ENCODE peak calls at places on chromosomes 13 and 19, in ten cellular contexts. P, F, U, J, R, Z, B, H, T and Q are unnamed samples.

GRCh38 chr19:8212916-8213315 is 3.7 kb downstream of the CERS4 start:
- DNase-seq in J (no peak), Z (no peak), F (no peak), R (no peak), H (no peak), P (no peak), B (no peak), U (no peak), T (no peak), Q (no peak)

GRCh38 chr13:34833562-34834182 is 108.4 kb upstream of the NBEA start:
- DNase-seq in H (no peak), J (no peak), Z (no peak), P (no peak), T (peak; percentile 68), R (no peak), F (no peak), B (peak; percentile 34), U (peak; percentile 12), Q (no peak)

GRCh38 chr19:18160441-18160791 is 7.5 kb downstream of the PIK3R2 start:
- DNase-seq in B (no peak), H (no peak), P (no peak), R (no peak), F (no peak), Z (no peak), U (no peak), T (no peak), J (no peak), Q (no peak)

GRCh38 chr13:25217023-25217909 is 45.2 kb upstream of the AMER2 start:
- DNase-seq in F (no peak), H (no peak), R (no peak), U (peak; percentile 90), Z (no peak), P (no peak), B (no peak), J (no peak), T (no peak), Q (no peak)

GRCh38 chr13:76708138-76708537 is 178.1 kb downstream of the KCTD12 start:
- DNase-seq in R (no peak), Z (no peak), B (no peak), F (no peak), U (no peak), H (no peak), J (no peak), T (no peak), P (peak; percentile 18), Q (no peak)

GRCh38 chr13:113862766-113863510 is 938 bp downstream of the GAS6 start:
- DNase-seq in P (peak; percentile 68), F (peak; percentile 52), T (peak; percentile 60), B (no peak), Z (peak; percentile 93), U (no peak), R (peak; percentile 76), J (peak; percentile 82), H (peak; percentile 62), Q (no peak)

GRCh38 chr13:50722437-50723125 is 120.9 kb downstream of the DLEU7 start:
- DNase-seq in U (no peak), F (no peak), H (no peak), B (no peak), J (no peak), P (no peak), R (no peak), T (no peak), Z (no peak), Q (no peak)

GRCh38 chr19:13841339-13842293 is 35.3 kb upstream of the NANOS3 start:
- DNase-seq in J (peak; percentile 86), B (no peak), F (no peak), R (peak; percentile 84), T (peak; percentile 32), H (peak; percentile 72), U (no peak), Z (peak; percentile 93), P (no peak), Q (peak; percentile 75)

GRCh38 chr19:29086182-29086581 is 126.8 kb downstream of the UQCRFS1 start:
- DNase-seq in H (no peak), Z (no peak), U (no peak), B (no peak), F (no peak), T (no peak), J (no peak), R (no peak), P (no peak), Q (no peak)

GRCh38 chr13:28408235-28408848 is 86.6 kb downstream of the FLT1 start:
- DNase-seq in F (no peak), H (no peak), U (no peak), Z (no peak), T (no peak), J (no peak), B (no peak), P (peak; percentile 56), R (no peak), Q (no peak)

GRCh38 chr19:48318286-48318987 is 6.9 kb upstream of the EMP3 start:
- DNase-seq in U (no peak), T (no peak), Z (peak; percentile 46), J (no peak), P (no peak), H (no peak), R (no peak), B (no peak), F (no peak), Q (no peak)

GRCh38 chr19:57682226-57682766 is 519 bp downstream of the ZNF551 start:
- DNase-seq in B (no peak), J (no peak), Z (peak; percentile 56), P (no peak), H (no peak), U (no peak), R (no peak), T (no peak), F (no peak), Q (no peak)

GRCh38 chr13:80340643-80341097 is 256 bp downstream of the SPRY2 start:
- DNase-seq in T (no peak), U (peak; percentile 81), P (no peak), B (no peak), H (no peak), Z (no peak), R (no peak), F (no peak), J (peak; percentile 70), Q (peak; percentile 59)

GRCh38 chr13:90362718-90363117 is 984.8 kb upstream of the MIR17HG start:
- DNase-seq in R (no peak), P (no peak), J (no peak), B (no peak), F (no peak), H (no peak), T (no peak), Z (no peak), U (no peak), Q (no peak)
- TF ChIP-seq CTCF in R (no peak), P (no peak), J (no peak), B (no peak), F (no peak), H (no peak), T (no peak), Z (no peak), U (no peak), Q (no peak)

DNA sequence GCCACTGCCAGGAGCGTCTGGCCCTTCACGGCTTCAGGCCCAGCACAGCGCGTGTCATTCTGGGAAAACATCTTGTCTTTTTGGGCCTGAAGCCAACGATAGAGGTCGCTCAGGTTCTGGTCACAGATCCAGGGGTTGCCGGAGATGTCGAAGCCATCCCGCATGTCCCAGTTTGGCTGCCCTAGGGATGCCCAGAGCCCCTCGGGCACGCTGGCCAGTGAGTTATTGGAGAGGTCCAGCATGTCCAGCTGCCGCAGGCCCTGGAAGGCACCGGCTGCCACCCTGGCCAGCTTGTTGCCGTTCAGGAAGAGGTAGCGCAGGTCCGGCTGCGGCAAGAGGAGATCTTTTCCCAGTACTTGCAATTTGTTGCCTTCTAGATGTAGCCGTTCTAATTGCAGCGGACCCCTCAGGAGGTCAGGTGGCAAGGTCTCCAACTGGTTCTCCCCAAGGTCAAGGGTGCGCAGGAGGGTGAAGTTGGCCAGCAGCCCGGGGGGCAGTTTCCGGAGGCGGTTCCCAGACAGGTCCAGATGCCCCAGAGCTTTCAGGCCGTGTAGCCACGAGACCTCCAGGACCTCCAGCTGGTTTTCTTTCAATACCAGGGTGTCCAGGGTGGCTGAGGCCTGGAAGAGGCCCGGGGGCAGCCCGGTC is 1.8 kb downstream of the LRG1 start:
- DNase-seq in F (no peak), U (no peak), T (peak; percentile 64), Z (no peak), B (no peak), J (no peak), R (no peak), P (no peak), H (no peak), Q (no peak)
- H3K27ac ChIP-seq in F (no peak overlapping the region), U (no peak overlapping the region), T (no peak overlapping the region), Z (no peak overlapping the region), B (no peak overlapping the region), J (no peak overlapping the region), R (no peak overlapping the region), P (no peak overlapping the region), H (peak overlapping the region; percentile 24), Q (no peak overlapping the region)

DNA sequence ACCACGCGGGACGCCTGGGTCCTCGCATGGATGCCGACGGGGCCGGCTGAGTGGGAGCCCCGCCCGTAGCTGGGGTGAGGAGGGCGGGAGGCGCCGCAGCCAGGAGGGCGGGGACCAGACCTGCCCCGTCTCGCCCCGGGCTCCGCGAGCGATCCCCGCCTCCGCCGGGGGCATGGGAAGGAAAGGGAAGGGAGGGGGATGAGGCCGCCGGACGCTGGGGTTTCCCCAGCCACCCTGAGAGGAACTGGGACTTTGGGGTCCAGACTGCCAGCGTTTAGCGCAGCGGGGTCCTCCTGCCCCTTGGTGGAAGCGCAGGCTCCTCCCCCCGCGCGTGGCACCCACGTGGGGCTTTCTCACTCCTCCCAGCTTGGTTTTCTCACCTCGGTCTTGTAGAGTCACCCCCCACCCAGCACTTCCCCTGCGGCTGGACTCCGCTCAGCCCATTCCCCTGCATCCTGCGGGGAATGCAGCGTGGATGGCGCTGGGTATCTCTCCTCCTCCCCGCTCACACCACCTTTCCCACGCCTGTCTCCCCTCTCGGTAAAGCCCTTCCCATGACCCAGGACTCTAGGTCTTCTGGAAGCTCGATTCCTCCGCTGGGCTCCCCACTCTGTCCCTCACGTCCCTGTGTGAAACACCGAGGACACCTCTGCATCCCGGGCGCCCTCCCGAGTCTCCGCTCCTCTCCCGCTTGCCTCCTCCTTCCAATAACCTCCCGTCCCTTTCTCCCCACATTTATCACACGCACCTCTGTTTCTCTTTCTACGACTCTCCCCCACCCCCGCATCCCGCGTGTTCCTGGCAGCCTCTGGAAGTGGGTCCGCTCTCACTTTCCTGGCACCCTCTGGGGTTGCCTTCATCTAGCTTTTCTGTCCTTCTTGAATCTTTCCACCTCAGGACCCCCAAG is 2.1 kb downstream of the TGFB1 start:
- DNase-seq in J (peak; percentile 88), R (peak; percentile 79), F (peak; percentile 73), B (no peak), T (peak; percentile 44), Z (peak; percentile 97), U (no peak), P (peak; percentile 75), H (peak; percentile 61), Q (peak; percentile 74)
- H3K4me1 ChIP-seq in J (peaks cover 25% of the 10 kb centered on the region), R (peaks cover 49% of the 10 kb centered on the region), F (peaks cover 15% of the 10 kb centered on the region), B (peaks cover 5% of the 10 kb centered on the region), T (no peaks in the 10 kb centered on the region), Z (peaks cover 11% of the 10 kb centered on the region), U (peaks cover 11% of the 10 kb centered on the region), P (peaks cover 74% of the 10 kb centered on the region), H (peaks cover 5% of the 10 kb centered on the region), Q (no peaks in the 10 kb centered on the region)

DNA sequence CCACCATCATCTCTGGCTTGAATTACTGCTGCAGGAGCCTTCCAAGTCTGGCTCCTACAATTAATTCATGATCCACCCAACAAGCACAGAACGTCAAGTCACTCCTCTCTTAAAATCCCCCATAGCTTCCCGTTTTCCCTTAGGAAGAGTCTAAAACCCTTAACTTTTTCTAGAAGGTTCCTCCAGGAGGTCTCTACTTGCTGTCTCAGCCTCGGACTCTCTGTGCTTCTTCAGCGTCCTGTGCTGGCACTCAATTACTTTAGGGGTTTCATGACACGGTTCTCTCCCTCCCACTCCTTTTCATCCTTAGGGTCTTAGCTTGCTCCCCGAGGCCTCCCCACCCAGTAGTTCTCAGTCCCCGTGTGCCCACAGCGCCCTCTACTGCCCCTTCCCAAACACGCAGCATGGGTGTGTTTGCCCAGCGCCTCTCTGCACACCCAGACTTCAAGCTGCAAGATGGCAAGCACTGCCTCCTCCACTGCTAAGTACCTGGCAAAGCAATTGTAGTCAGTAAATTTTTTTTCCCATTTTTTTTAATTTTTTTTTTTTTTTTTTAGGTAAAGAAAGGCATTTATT is 25.8 kb upstream of the MAP3K10 start:
- DNase-seq in F (peak; percentile 40), T (peak; percentile 89), B (peak; percentile 61), Z (peak; percentile 93), U (peak; percentile 89), H (no peak), P (peak; percentile 36), J (no peak), R (peak; percentile 68), Q (peak; percentile 36)
- TF ChIP-seq CTCF in F (peak; percentile 61), T (peak; percentile 95), B (peak; percentile 97), Z (peak; percentile 78), U (peak; percentile 96), H (no peak), P (peak; percentile 64), J (peak; percentile 30), R (peak; percentile 34), Q (peak; percentile 35)